ENCODE peak calls at places on chromosomes 7 and 10, in four cellular contexts. E is kidney, H is NCI-H2081 treated with DMSO at 0.1 percent for 48 hours, X is fibroblast of lung. D is an unnamed sample.

GRCh38 chr7:82430518-82431465 is 12.8 kb downstream of the CACNA2D1 start:
- DNase-seq in E (no peak), H (no peak), X (peak), D (no peak)

GRCh38 chr7:5689716-5690115 is 91.7 kb downstream of the RNF216 start:
- DNase-seq in E (no peak), H (no peak), X (peak), D (no peak)

GRCh38 chr10:77943086-77943901 is 16.7 kb upstream of the DLG5 start:
- DNase-seq in E (peak), H (no peak), X (peak), D (no peak)

GRCh38 chr7:17301491-17302101 is 3.1 kb downstream of the AHR start:
- DNase-seq in E (no peak), H (no peak), X (peak), D (no peak)

GRCh38 chr7:67896721-67897120 is 900.1 kb downstream of the TYW1 start:
- DNase-seq in E (no peak), H (no peak), X (no peak), D (no peak)

GRCh38 chr10:47044741-47045140 is 133.5 kb downstream of the PTPN20 start:
- DNase-seq in E (no peak), H (no peak), X (no peak), D (no peak)

GRCh38 chr7:13991791-13992620 is 2.5 kb upstream of the ETV1 start:
- DNase-seq in E (no peak), H (no peak), X (peak), D (no peak)

GRCh38 chr7:10429516-10429915 is 544.2 kb upstream of the PHF14 start:
- DNase-seq in E (no peak), H (no peak), X (no peak), D (no peak)

GRCh38 chr10:87931836-87932230 is 68.4 kb downstream of the PTEN start:
- DNase-seq in E (no peak), H (no peak), X (peak), D (no peak)

GRCh38 chr7:33495207-33495606 is 365.8 kb downstream of the BBS9 start:
- DNase-seq in E (no peak), H (no peak), X (peak), D (no peak)

GRCh38 chr7:80771523-80771922 is 133.1 kb downstream of the CD36 start:
- DNase-seq in E (no peak), H (no peak), X (peak), D (no peak)

GRCh38 chr7:105016083-105017075 is 2.4 kb downstream of the KMT2E start:
- DNase-seq in E (no peak), H (no peak), X (peak), D (no peak)

GRCh38 chr10:98910048-98910447 is 325.6 kb downstream of the HPSE2 start:
- DNase-seq in E (no peak), H (no peak), X (no peak), D (no peak)

GRCh38 chr7:138460176-138460648 is at the start of gene TRIM24:
- DNase-seq in E (peak), H (no peak), X (peak), D (peak)

GRCh38 chr7:41459183-41459582 is 243.7 kb downstream of the INHBA start:
- DNase-seq in E (no peak), H (no peak), X (no peak), D (no peak)

GRCh38 chr10:131937832-131938231 is 37.0 kb downstream of the PPP2R2D start:
- DNase-seq in E (no peak), H (no peak), X (no peak), D (no peak)

GRCh38 chr10:32161586-32161985 is 105.4 kb upstream of the KIF5B start:
- DNase-seq in E (no peak), H (no peak), X (no peak), D (no peak)

GRCh38 chr10:21270976-21271375 is 254.5 kb downstream of the SKIDA1 start:
- DNase-seq in E (no peak), H (no peak), X (no peak), D (no peak)

GRCh38 chr10:132520147-132520811 is 17.3 kb upstream of the INPP5A start:
- DNase-seq in E (peak), H (no peak), X (peak), D (no peak)

GRCh38 chr7:31043035-31043434 is 9.1 kb upstream of the ADCYAP1R1 start:
- DNase-seq in E (no peak), H (no peak), X (no peak), D (no peak)

GRCh38 chr10:116049158-116049557 is 223.8 kb downstream of the GFRA1 start:
- DNase-seq in E (no peak), H (no peak), X (no peak), D (no peak)

GRCh38 chr7:30950197-30950596 is 13.6 kb upstream of the GHRHR start:
- DNase-seq in E (no peak), H (no peak), X (no peak), D (no peak)

GRCh38 chr7:130896898-130897514 is 163.0 kb upstream of the KLF14 start:
- DNase-seq in E (peak), H (no peak), X (peak), D (no peak)